ENCODE peak calls at places on chromosome 4, in four cellular contexts. T is CD8-positive, alpha-beta T cell; W is NCI-H1092 treated with DMSO at 0.1 percent for 48 hours; J is OCI-LY7. B is an unnamed sample.

GRCh38 chr4:5037553-5038551 is 13.4 kb upstream of the STK32B start:
- DNase-seq in T (no peak), J (no peak), W (no peak), B (peak; percentile 96)

GRCh38 chr4:17168571-17168970 is 270.1 kb upstream of the LDB2 start:
- DNase-seq in J (no peak), T (no peak), W (no peak), B (peak; percentile 90)

GRCh38 chr4:7933631-7934510 is 5.8 kb downstream of the AFAP1 start:
- DNase-seq in T (no peak), J (no peak), W (no peak), B (no peak)

GRCh38 chr4:137597751-137598493 is 65.6 kb upstream of the PCDH18 start:
- DNase-seq in W (no peak), T (no peak), J (no peak), B (no peak)

GRCh38 chr4:39820186-39820585 is 122.2 kb downstream of the UBE2K start:
- DNase-seq in T (no peak), J (no peak), W (no peak), B (no peak)

GRCh38 chr4:169774466-169775445 is 17.0 kb upstream of the HPF1 start:
- DNase-seq in T (no peak), J (no peak), W (no peak), B (no peak)

GRCh38 chr4:139144161-139144859 is 32.7 kb downstream of the ELF2 start:
- DNase-seq in W (no peak), J (no peak), T (no peak), B (peak; percentile 54)

GRCh38 chr4:167956676-167957075 is 135.7 kb upstream of the ANXA10 start:
- DNase-seq in J (no peak), T (no peak), W (no peak), B (no peak)

GRCh38 chr4:1910643-1911042 is 39.5 kb downstream of the NSD2 start:
- DNase-seq in T (no peak), W (no peak), J (peak; percentile 35), B (peak; percentile 70)

GRCh38 chr4:5772528-5773270 is 61.7 kb downstream of the EVC start:
- DNase-seq in J (no peak), T (no peak), W (no peak), B (no peak)

GRCh38 chr4:92359481-92359880 is 55.7 kb downstream of the GRID2 start:
- DNase-seq in J (no peak), T (no peak), W (no peak), B (no peak)

GRCh38 chr4:147017081-147017480 is 71.4 kb upstream of the TTC29 start:
- DNase-seq in W (no peak), T (no peak), J (no peak), B (no peak)

GRCh38 chr4:39855909-39856512 is 121.7 kb downstream of the PDS5A start:
- DNase-seq in J (no peak), T (no peak), W (no peak), B (peak; percentile 37)

GRCh38 chr4:105992641-105993305 is 97.5 kb downstream of the NPNT start:
- DNase-seq in J (no peak), T (no peak), W (no peak), B (no peak)

GRCh38 chr4:153418114-153418513 is 48.0 kb upstream of the TMEM131L start:
- DNase-seq in T (no peak), J (no peak), W (no peak), B (peak; percentile 48)

GRCh38 chr4:78596111-78596742 is 44.7 kb downstream of the ANXA3 start:
- DNase-seq in W (no peak), J (no peak), T (no peak), B (no peak)

GRCh38 chr4:97395980-97396562 is 747.2 kb downstream of the STPG2 start:
- DNase-seq in W (no peak), T (no peak), J (no peak), B (no peak)

GRCh38 chr4:8725845-8726244 is 133.3 kb downstream of the CPZ start:
- DNase-seq in W (no peak), T (no peak), J (no peak), B (no peak)

GRCh38 chr4:109184421-109184956 is 118.0 kb downstream of the COL25A1 start:
- DNase-seq in J (no peak), W (no peak), T (no peak), B (no peak)

GRCh38 chr4:106478152-106478551 is 109.6 kb upstream of the GIMD1 start:
- DNase-seq in J (no peak), T (no peak), W (peak; percentile 4), B (no peak)

GRCh38 chr4:54090804-54091623 is 8.9 kb upstream of the GSX2 start:
- DNase-seq in J (no peak), W (peak; percentile 40), T (no peak), B (no peak)

GRCh38 chr4:8427262-8427661 is 13.3 kb downstream of the ACOX3 start:
- DNase-seq in T (no peak), W (no peak), J (no peak), B (no peak)

GRCh38 chr4:153468587-153468986 is 2.4 kb downstream of the TMEM131L start:
- DNase-seq in W (no peak), T (no peak), J (peak; percentile 94), B (peak; percentile 64)

GRCh38 chr4:160182727-160183126 is 1079.8 kb downstream of the RAPGEF2 start:
- DNase-seq in T (no peak), J (no peak), W (no peak), B (no peak)

GRCh38 chr4:67575889-67576329 is 17.4 kb downstream of the STAP1 start:
- DNase-seq in W (no peak), J (peak; percentile 51), T (no peak), B (no peak)

GRCh38 chr4:147425019-147425418 is 55.9 kb upstream of the EDNRA start:
- DNase-seq in W (no peak), T (no peak), J (no peak), B (no peak)

GRCh38 chr4:51906167-51906647 is 63.3 kb downstream of the DCUN1D4 start:
- DNase-seq in W (no peak), J (peak; percentile 49), T (no peak), B (peak; percentile 85)

GRCh38 chr4:7218686-7219085 is 26.3 kb downstream of the SORCS2 start:
- DNase-seq in W (no peak), T (no peak), J (no peak), B (no peak)

GRCh38 chr4:28006021-28006420 is 1145.4 kb downstream of the STIM2 start:
- DNase-seq in J (no peak), W (no peak), T (no peak), B (no peak)

GRCh38 chr4:137283737-137284136 is 248.6 kb downstream of the PCDH18 start:
- DNase-seq in W (peak; percentile 49), T (no peak), J (no peak), B (no peak)

GRCh38 chr4:69092190-69092589 is 4.1 kb upstream of the UGT2B7 start:
- DNase-seq in W (no peak), J (no peak), T (no peak), B (peak; percentile 33)

GRCh38 chr4:165692082-165692481 is 181.0 kb upstream of the TLL1 start:
- DNase-seq in T (no peak), W (no peak), J (no peak), B (no peak)

GRCh38 chr4:7166981-7167700 is 25.2 kb upstream of the SORCS2 start:
- DNase-seq in J (no peak), W (no peak), T (no peak), B (no peak)

GRCh38 chr4:62455871-62456270 is 1255.7 kb downstream of the ADGRL3 start:
- DNase-seq in T (no peak), W (no peak), J (no peak), B (no peak)

GRCh38 chr4:113613503-113613902 is 148.0 kb downstream of the CAMK2D start:
- DNase-seq in W (no peak), T (no peak), J (no peak), B (no peak)

GRCh38 chr4:94880976-94881375 is 123.2 kb downstream of the BMPR1B start:
- DNase-seq in T (no peak), W (no peak), J (no peak), B (no peak)

GRCh38 chr4:117421706-117422105 is 336.3 kb upstream of the TRAM1L1 start:
- DNase-seq in J (no peak), W (no peak), T (no peak), B (no peak)